ENCODE peak calls at places on chromosomes 2 and 18, in nine cellular contexts. One of them, this sample, is unnamed.

GRCh38 chr2:196330645-196331044 is 159.3 kb upstream of the STK17B start:
- DNase-seq in stimulated activated CD8-positive, alpha-beta memory T cell treated with anti-CD3 and anti-CD28 coated beads, Interleukin-4, amount 100 ng/mL, for 1 hour: no peak
- DNase-seq in COR-L47: peak; percentile 23
- DNase-seq in tibial nerve: no peak
- DNase-seq in EL: no peak
- DNase-seq in dorsolateral prefrontal cortex: no peak
- DNase-seq in germinal center: no peak
- DNase-seq in ELR: no peak
- DNase-seq in G401: no peak
- DNase-seq in this sample: no peak

GRCh38 chr2:109525836-109526235 is 87.9 kb downstream of the SEPTIN10 start:
- DNase-seq in EL: no peak
- DNase-seq in ELR: no peak
- DNase-seq in COR-L47: no peak
- DNase-seq in germinal center: no peak
- DNase-seq in stimulated activated CD8-positive, alpha-beta memory T cell treated with anti-CD3 and anti-CD28 coated beads, Interleukin-4, amount 100 ng/mL, for 1 hour: no peak
- DNase-seq in G401: peak; percentile 53
- DNase-seq in tibial nerve: no peak
- DNase-seq in dorsolateral prefrontal cortex: no peak
- DNase-seq in this sample: no peak

GRCh38 chr2:39494784-39495251 is 57.7 kb upstream of the MAP4K3 start:
- DNase-seq in EL: peak; percentile 99
- DNase-seq in G401: no peak
- DNase-seq in tibial nerve: no peak
- DNase-seq in dorsolateral prefrontal cortex: peak; percentile 48
- DNase-seq in germinal center: peak; percentile 32
- DNase-seq in COR-L47: no peak
- DNase-seq in ELR: peak; percentile 98
- DNase-seq in stimulated activated CD8-positive, alpha-beta memory T cell treated with anti-CD3 and anti-CD28 coated beads, Interleukin-4, amount 100 ng/mL, for 1 hour: no peak
- DNase-seq in this sample: peak; percentile 67

GRCh38 chr2:29767606-29768335 is 153.6 kb downstream of the ALK start:
- DNase-seq in COR-L47: no peak
- DNase-seq in tibial nerve: no peak
- DNase-seq in EL: no peak
- DNase-seq in dorsolateral prefrontal cortex: no peak
- DNase-seq in ELR: no peak
- DNase-seq in stimulated activated CD8-positive, alpha-beta memory T cell treated with anti-CD3 and anti-CD28 coated beads, Interleukin-4, amount 100 ng/mL, for 1 hour: no peak
- DNase-seq in germinal center: no peak
- DNase-seq in G401: no peak
- DNase-seq in this sample: peak; percentile 27

GRCh38 chr18:37207343-37207742 is 358.3 kb downstream of the CELF4 start:
- DNase-seq in dorsolateral prefrontal cortex: no peak
- DNase-seq in stimulated activated CD8-positive, alpha-beta memory T cell treated with anti-CD3 and anti-CD28 coated beads, Interleukin-4, amount 100 ng/mL, for 1 hour: no peak
- DNase-seq in ELR: no peak
- DNase-seq in EL: no peak
- DNase-seq in tibial nerve: no peak
- DNase-seq in COR-L47: no peak
- DNase-seq in G401: no peak
- DNase-seq in germinal center: no peak
- DNase-seq in this sample: no peak

GRCh38 chr18:65288908-65289307 is 461.9 kb upstream of the CDH7 start:
- DNase-seq in tibial nerve: no peak
- DNase-seq in EL: no peak
- DNase-seq in dorsolateral prefrontal cortex: no peak
- DNase-seq in germinal center: no peak
- DNase-seq in stimulated activated CD8-positive, alpha-beta memory T cell treated with anti-CD3 and anti-CD28 coated beads, Interleukin-4, amount 100 ng/mL, for 1 hour: no peak
- DNase-seq in COR-L47: no peak
- DNase-seq in G401: no peak
- DNase-seq in ELR: no peak
- DNase-seq in this sample: no peak

GRCh38 chr2:197205590-197206215 is 104.9 kb downstream of the ANKRD44 start:
- DNase-seq in G401: no peak
- DNase-seq in COR-L47: no peak
- DNase-seq in EL: no peak
- DNase-seq in stimulated activated CD8-positive, alpha-beta memory T cell treated with anti-CD3 and anti-CD28 coated beads, Interleukin-4, amount 100 ng/mL, for 1 hour: no peak
- DNase-seq in tibial nerve: no peak
- DNase-seq in ELR: no peak
- DNase-seq in germinal center: peak; percentile 56
- DNase-seq in dorsolateral prefrontal cortex: no peak
- DNase-seq in this sample: no peak

GRCh38 chr18:6543330-6543908 is 128.7 kb upstream of the L3MBTL4 start:
- DNase-seq in dorsolateral prefrontal cortex: no peak
- DNase-seq in ELR: peak; percentile 22
- DNase-seq in G401: peak; percentile 79
- DNase-seq in tibial nerve: no peak
- DNase-seq in COR-L47: peak; percentile 62
- DNase-seq in stimulated activated CD8-positive, alpha-beta memory T cell treated with anti-CD3 and anti-CD28 coated beads, Interleukin-4, amount 100 ng/mL, for 1 hour: no peak
- DNase-seq in germinal center: peak; percentile 9
- DNase-seq in EL: peak; percentile 34
- DNase-seq in this sample: peak; percentile 78

GRCh38 chr2:8534729-8535397 is 147.0 kb upstream of the ID2 start:
- DNase-seq in G401: no peak
- DNase-seq in stimulated activated CD8-positive, alpha-beta memory T cell treated with anti-CD3 and anti-CD28 coated beads, Interleukin-4, amount 100 ng/mL, for 1 hour: no peak
- DNase-seq in COR-L47: no peak
- DNase-seq in EL: no peak
- DNase-seq in ELR: no peak
- DNase-seq in germinal center: peak; percentile 59
- DNase-seq in dorsolateral prefrontal cortex: peak; percentile 62
- DNase-seq in tibial nerve: peak; percentile 46
- DNase-seq in this sample: peak; percentile 44

GRCh38 chr2:192669505-192670082 is 474.9 kb upstream of the TMEFF2 start:
- DNase-seq in stimulated activated CD8-positive, alpha-beta memory T cell treated with anti-CD3 and anti-CD28 coated beads, Interleukin-4, amount 100 ng/mL, for 1 hour: no peak
- DNase-seq in G401: no peak
- DNase-seq in ELR: peak; percentile 39
- DNase-seq in germinal center: no peak
- DNase-seq in dorsolateral prefrontal cortex: no peak
- DNase-seq in tibial nerve: no peak
- DNase-seq in EL: peak; percentile 23
- DNase-seq in COR-L47: no peak
- DNase-seq in this sample: no peak

GRCh38 chr18:46646468-46646867 is 10.6 kb downstream of the LOXHD1 start:
- DNase-seq in EL: no peak
- DNase-seq in ELR: no peak
- DNase-seq in dorsolateral prefrontal cortex: no peak
- DNase-seq in stimulated activated CD8-positive, alpha-beta memory T cell treated with anti-CD3 and anti-CD28 coated beads, Interleukin-4, amount 100 ng/mL, for 1 hour: no peak
- DNase-seq in COR-L47: no peak
- DNase-seq in germinal center: no peak
- DNase-seq in tibial nerve: no peak
- DNase-seq in G401: no peak
- DNase-seq in this sample: no peak

GRCh38 chr18:36772339-36772738 is 56.5 kb downstream of the TPGS2 start:
- DNase-seq in ELR: no peak
- DNase-seq in EL: peak; percentile 44
- DNase-seq in germinal center: no peak
- DNase-seq in dorsolateral prefrontal cortex: no peak
- DNase-seq in G401: no peak
- DNase-seq in COR-L47: no peak
- DNase-seq in tibial nerve: no peak
- DNase-seq in stimulated activated CD8-positive, alpha-beta memory T cell treated with anti-CD3 and anti-CD28 coated beads, Interleukin-4, amount 100 ng/mL, for 1 hour: no peak
- DNase-seq in this sample: peak; percentile 87

GRCh38 chr2:55604027-55604565 is 13.3 kb downstream of the PPP4R3B start:
- DNase-seq in dorsolateral prefrontal cortex: no peak
- DNase-seq in ELR: peak; percentile 26
- DNase-seq in COR-L47: no peak
- DNase-seq in G401: no peak
- DNase-seq in EL: no peak
- DNase-seq in tibial nerve: no peak
- DNase-seq in germinal center: no peak
- DNase-seq in stimulated activated CD8-positive, alpha-beta memory T cell treated with anti-CD3 and anti-CD28 coated beads, Interleukin-4, amount 100 ng/mL, for 1 hour: no peak
- DNase-seq in this sample: no peak

This sample was measured in left kidney.